ENCODE peak calls at places on chromosome 9, in ten cellular contexts. R, M, I, H, Y, K, D, C, L and V are unnamed samples.

GRCh38 chr9:36415822-36416515 is 15.9 kb upstream of the RNF38 start:
- DNase-seq in R (no peak), M (no peak), I (no peak), H (no peak), Y (no peak), K (no peak), D (no peak), C (no peak), L (no peak), V (no peak)

GRCh38 chr9:65432051-65432450 is 147.0 kb upstream of the FOXD4L5 start:
- DNase-seq in R (no peak), M (no peak), I (no peak), H (no peak), Y (no peak), K (no peak), D (no peak), C (no peak), L (no peak), V (no peak)

GRCh38 chr9:136693490-136694162 is 6.4 kb upstream of the AGPAT2 start:
- DNase-seq in R (peak; percentile 71), M (no peak), I (no peak), H (peak; percentile 11), Y (no peak), K (no peak), D (no peak), C (peak; percentile 70), L (peak; percentile 75), V (peak; percentile 81)

GRCh38 chr9:122456123-122456522 is 21.6 kb downstream of the OR1J1 start:
- DNase-seq in R (no peak), M (no peak), I (no peak), H (no peak), Y (no peak), K (no peak), D (no peak), C (no peak), L (no peak), V (no peak)

GRCh38 chr9:130530932-130531331 is 48.4 kb upstream of the FUBP3 start:
- DNase-seq in R (peak; percentile 39), M (no peak), I (no peak), H (no peak), Y (no peak), K (no peak), D (no peak), C (no peak), L (no peak), V (no peak)

GRCh38 chr9:32405506-32405905 is 21.1 kb downstream of the ACO1 start:
- DNase-seq in R (no peak), M (no peak), I (no peak), H (no peak), Y (no peak), K (no peak), D (no peak), C (no peak), L (no peak), V (no peak)

GRCh38 chr9:85142461-85143401 is 473.2 kb downstream of the NTRK2 start:
- DNase-seq in R (peak; percentile 23), M (no peak), I (no peak), H (no peak), Y (no peak), K (peak; percentile 8), D (no peak), C (peak; percentile 19), L (no peak), V (peak; percentile 43)

GRCh38 chr9:111952559-111952958 is 55.9 kb downstream of the UGCG start:
- DNase-seq in R (peak; percentile 82), M (no peak), I (peak; percentile 78), H (no peak), Y (no peak), K (no peak), D (no peak), C (peak; percentile 60), L (peak; percentile 92), V (peak; percentile 65)

GRCh38 chr9:127778280-127779135 is at the start of gene SH2D3C:
- DNase-seq in R (no peak), M (no peak), I (no peak), H (peak; percentile 62), Y (peak; percentile 59), K (no peak), D (no peak), C (no peak), L (no peak), V (no peak)

GRCh38 chr9:135478858-135479468 is 619 bp upstream of the PPP1R26 start:
- DNase-seq in R (peak; percentile 66), M (no peak), I (no peak), H (peak; percentile 21), Y (no peak), K (peak; percentile 39), D (no peak), C (peak; percentile 31), L (peak; percentile 37), V (peak; percentile 47)

GRCh38 chr9:137169764-137170460 is at the start of gene LRRC26:
- DNase-seq in R (no peak), M (no peak), I (no peak), H (no peak), Y (no peak), K (no peak), D (no peak), C (no peak), L (no peak), V (no peak)

GRCh38 chr9:38708759-38709158 is 11.2 kb downstream of the FAM240B start:
- DNase-seq in R (no peak), M (no peak), I (no peak), H (no peak), Y (no peak), K (no peak), D (no peak), C (no peak), L (peak; percentile 15), V (no peak)

GRCh38 chr9:107437716-107438115 is 51.9 kb downstream of the KLF4 start:
- DNase-seq in R (no peak), M (peak; percentile 44), I (no peak), H (no peak), Y (no peak), K (no peak), D (no peak), C (no peak), L (no peak), V (no peak)

GRCh38 chr9:122334916-122335315 is 35.9 kb upstream of the PTGS1 start:
- DNase-seq in R (peak; percentile 28), M (no peak), I (no peak), H (no peak), Y (no peak), K (no peak), D (no peak), C (no peak), L (peak; percentile 13), V (no peak)

GRCh38 chr9:133592731-133593409 is 16.3 kb downstream of the FAM163B start:
- DNase-seq in R (no peak), M (no peak), I (no peak), H (peak; percentile 6), Y (no peak), K (no peak), D (no peak), C (no peak), L (no peak), V (no peak)

GRCh38 chr9:79362100-79363081 is 209.4 kb upstream of the TLE4 start:
- DNase-seq in R (no peak), M (no peak), I (no peak), H (no peak), Y (no peak), K (no peak), D (no peak), C (no peak), L (peak; percentile 52), V (peak; percentile 3)

GRCh38 chr9:89687216-89687615 is 82.4 kb downstream of the GADD45G start:
- DNase-seq in R (no peak), M (no peak), I (no peak), H (no peak), Y (no peak), K (no peak), D (no peak), C (no peak), L (no peak), V (no peak)

GRCh38 chr9:76912631-76913275 is 6.8 kb upstream of the PRUNE2 start:
- DNase-seq in R (peak; percentile 55), M (no peak), I (no peak), H (no peak), Y (no peak), K (no peak), D (no peak), C (peak; percentile 78), L (peak; percentile 54), V (peak; percentile 21)